ENCODE peak calls at places on chromosomes 5 and 9, in ten cellular contexts. U is lower lobe of right lung; A is left ventricle myocardium inferior; B is cardiac muscle cell; T is CD4-positive, alpha-beta T cell; C is heart right ventricle; F is ovary; P is spleen; Z is prostate gland; E is transverse colon. Q is an unnamed sample.

GRCh38 chr5:93621340-93621872 is 38.4 kb downstream of the NR2F1 start:
- DNase-seq in B (no peak), C (peak; percentile 83), U (peak; percentile 73), E (peak; percentile 62), P (peak; percentile 86), Z (peak; percentile 53), F (peak; percentile 85), A (peak; percentile 81), T (no peak), Q (no peak)

GRCh38 chr9:2453701-2454100 is 167.9 kb upstream of the VLDLR start:
- DNase-seq in F (no peak), C (no peak), T (no peak), P (no peak), E (no peak), U (no peak), A (no peak), Z (no peak), B (no peak), Q (no peak)

GRCh38 chr5:177416334-177416733 is 7.0 kb upstream of the F12 start:
- DNase-seq in P (no peak), B (no peak), C (no peak), F (peak; percentile 57), U (peak; percentile 82), Z (no peak), T (no peak), A (no peak), E (peak; percentile 61), Q (no peak)

GRCh38 chr9:99112750-99113417 is 8.0 kb downstream of the TGFBR1 start:
- DNase-seq in E (no peak), T (peak; percentile 39), Z (no peak), A (no peak), B (no peak), P (no peak), F (no peak), U (no peak), C (no peak), Q (no peak)

GRCh38 chr5:153122416-153122815 is 368.1 kb upstream of the GRIA1 start:
- DNase-seq in P (no peak), A (no peak), U (no peak), T (no peak), C (no peak), F (no peak), B (no peak), E (no peak), Z (no peak), Q (no peak)

GRCh38 chr5:72133212-72133990 is 26.1 kb downstream of the MAP1B start:
- DNase-seq in E (no peak), C (no peak), Z (no peak), U (no peak), T (no peak), B (no peak), A (no peak), P (no peak), F (no peak), Q (peak; percentile 43)

GRCh38 chr9:73919712-73920111 is 577.4 kb upstream of the RORB start:
- DNase-seq in U (no peak), Z (no peak), C (no peak), B (no peak), E (no peak), F (no peak), P (no peak), T (no peak), A (no peak), Q (no peak)

GRCh38 chr5:154571325-154572035 is 93.5 kb upstream of the HAND1 start:
- DNase-seq in B (no peak), A (no peak), E (no peak), F (no peak), C (no peak), T (no peak), P (no peak), Z (no peak), U (no peak), Q (no peak)

GRCh38 chr5:175544108-175544511 is 65.8 kb downstream of the SFXN1 start:
- DNase-seq in E (no peak), A (no peak), U (no peak), F (no peak), B (no peak), C (no peak), P (no peak), Z (no peak), T (no peak), Q (no peak)

GRCh38 chr5:175550055-175550660 is 71.8 kb downstream of the SFXN1 start:
- DNase-seq in F (no peak), E (no peak), T (no peak), U (no peak), B (no peak), A (no peak), P (no peak), Z (no peak), C (no peak), Q (no peak)

GRCh38 chr5:175548899-175549311 is 70.5 kb downstream of the SFXN1 start:
- DNase-seq in U (no peak), C (no peak), T (no peak), B (peak; percentile 25), Z (no peak), F (no peak), A (no peak), P (no peak), E (no peak), Q (no peak)

GRCh38 chr5:175542966-175543235 is 64.5 kb downstream of the SFXN1 start:
- DNase-seq in A (no peak), P (no peak), Z (no peak), C (no peak), T (no peak), F (no peak), U (no peak), B (no peak), E (no peak), Q (no peak)

DNA sequence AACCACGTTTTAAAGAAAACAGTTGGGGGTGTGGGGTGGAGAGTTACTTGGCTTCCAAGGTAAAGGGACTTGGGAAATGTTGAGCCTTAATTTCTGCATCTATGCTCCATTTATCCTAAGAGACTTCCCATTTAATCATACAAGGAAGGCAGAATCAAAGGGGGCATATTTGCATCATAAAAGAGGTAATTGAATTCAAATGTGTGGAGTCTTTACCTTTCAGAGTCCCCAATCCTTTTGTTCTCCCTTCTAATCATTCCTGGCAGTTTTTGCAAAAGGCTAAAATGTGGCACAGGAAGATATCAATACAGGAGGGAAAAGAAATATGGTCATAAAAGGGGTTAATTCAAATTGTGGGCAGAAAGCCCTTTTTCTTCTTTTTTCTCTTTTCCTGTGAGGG is 69.5 kb downstream of the SFXN1 start:
- DNase-seq in U (no peak), B (no peak), F (no peak), T (no peak), E (no peak), Z (no peak), C (no peak), A (no peak), P (no peak), Q (no peak)
- H3K27ac ChIP-seq in U (no peak overlapping the region), B (no peak overlapping the region), F (no peak overlapping the region), T (no peak overlapping the region), E (no peak overlapping the region), Z (no peak overlapping the region), C (no peak overlapping the region), A (no peak overlapping the region), P (no peak overlapping the region), Q (no peak overlapping the region)

DNA sequence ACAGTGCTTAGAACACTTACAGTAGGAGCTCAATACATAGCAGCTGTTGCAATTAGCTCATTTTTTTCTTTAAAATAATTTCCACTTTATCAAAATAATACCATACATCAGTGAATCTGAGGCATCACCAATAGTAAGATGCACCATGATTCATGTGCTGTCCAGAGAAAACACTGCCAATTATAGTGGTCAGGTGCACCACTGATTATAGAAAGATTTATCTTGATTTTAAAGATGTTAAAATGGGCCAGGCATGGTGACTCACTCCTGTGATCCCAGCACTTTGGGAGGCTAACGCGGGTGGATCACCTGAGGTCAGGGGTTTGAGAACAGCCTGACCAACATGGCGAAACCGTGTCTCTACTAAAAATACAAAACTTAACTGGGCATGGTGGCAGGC is 39.4 kb downstream of the NAIF1 start:
- DNase-seq in T (no peak), B (no peak), Z (no peak), F (no peak), P (no peak), A (no peak), E (no peak), C (no peak), U (no peak), Q (no peak)
- H3K27ac ChIP-seq in T (peak overlapping the region; percentile 94), B (no peak overlapping the region), Z (no peak overlapping the region), F (no peak overlapping the region), P (peak overlapping the region; percentile 88), A (no peak overlapping the region), E (peak overlapping the region; percentile 62), C (no peak overlapping the region), U (no peak overlapping the region), Q (no peak overlapping the region)

DNA sequence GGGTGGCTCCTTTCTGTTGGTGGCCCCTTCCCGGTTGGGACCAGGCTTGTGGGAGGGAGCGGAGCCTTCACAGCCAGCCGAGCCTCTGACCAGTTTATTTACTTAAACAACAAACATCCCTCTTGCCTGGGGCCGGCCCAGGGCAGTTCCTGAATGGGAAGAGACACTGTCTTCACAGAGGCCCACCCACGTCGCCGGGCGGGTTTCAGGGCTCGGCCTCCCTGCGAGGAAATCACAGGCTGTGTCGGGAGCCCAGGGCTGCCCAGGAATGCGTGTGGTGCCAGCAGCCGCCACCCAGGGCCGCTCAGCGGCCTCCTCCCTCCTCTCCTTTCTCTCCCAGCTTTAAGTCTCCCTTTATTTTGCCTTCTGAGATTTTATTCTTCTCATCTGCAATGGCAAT is 132.5 kb downstream of the HSD17B3 start:
- DNase-seq in Z (peak; percentile 75), C (peak; percentile 35), T (no peak), P (peak; percentile 70), B (peak; percentile 53), F (no peak), E (peak; percentile 62), A (no peak), U (no peak), Q (no peak)
- H3K27ac ChIP-seq in Z (peak overlapping the region; percentile 40), C (no peak overlapping the region), T (no peak overlapping the region), P (peak overlapping the region; percentile 42), B (no peak overlapping the region), F (no peak overlapping the region), E (peak overlapping the region; percentile 43), A (no peak overlapping the region), U (peak overlapping the region; percentile 20), Q (peak overlapping the region; percentile 20)

GRCh38 chr5:112121268-112121667 is 297.8 kb downstream of the EPB41L4A start:
- DNase-seq in T (no peak), Z (no peak), F (no peak), P (no peak), U (no peak), B (no peak), C (no peak), E (no peak), A (no peak), Q (no peak)

GRCh38 chr5:112119527-112119926 is 299.6 kb downstream of the EPB41L4A start:
- DNase-seq in F (no peak), A (no peak), Z (no peak), C (no peak), P (no peak), B (no peak), T (no peak), U (no peak), E (no peak), Q (no peak)

GRCh38 chr5:112119969-112120368 is 299.1 kb downstream of the EPB41L4A start:
- DNase-seq in Z (no peak), T (no peak), P (no peak), E (no peak), F (no peak), C (no peak), B (no peak), A (no peak), U (no peak), Q (no peak)

GRCh38 chr5:112113565-112113964 is 305.5 kb downstream of the EPB41L4A start:
- DNase-seq in A (no peak), B (no peak), E (no peak), F (no peak), Z (no peak), T (no peak), P (no peak), U (no peak), C (no peak), Q (no peak)

DNA sequence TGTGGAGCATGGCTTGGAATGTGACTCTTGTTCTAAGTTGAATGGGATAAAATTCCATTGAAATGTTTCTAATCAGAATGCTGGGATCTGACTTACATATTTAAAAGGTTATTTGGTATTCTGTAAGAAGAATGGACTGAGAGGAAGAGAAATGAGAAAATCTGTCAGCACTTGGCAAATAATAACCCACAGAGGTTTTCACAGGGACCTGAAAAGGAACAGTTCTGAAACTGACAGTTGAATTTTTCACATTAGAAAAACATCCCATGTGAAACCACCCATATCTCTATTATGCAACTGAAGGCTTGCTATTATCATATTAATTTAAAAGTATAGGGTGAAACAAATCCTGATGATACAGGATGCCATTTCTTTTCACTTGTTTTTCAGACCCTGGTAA is 302.7 kb downstream of the EPB41L4A start:
- DNase-seq in B (no peak), E (no peak), Z (no peak), A (no peak), C (no peak), T (no peak), P (no peak), U (no peak), F (no peak), Q (no peak)
- H3K27ac ChIP-seq in B (no peak overlapping the region), E (no peak overlapping the region), Z (no peak overlapping the region), A (no peak overlapping the region), C (no peak overlapping the region), T (no peak overlapping the region), P (no peak overlapping the region), U (no peak overlapping the region), F (no peak overlapping the region), Q (no peak overlapping the region)